ENCODE peak calls at places on chromosomes 7 and 10, in ten cellular contexts. H is cardiac fibroblast; E is KG1; K is GM12891; L is BJ; P is T-helper 9 cell; V is stimulated activated CD4-positive, alpha-beta T cell treated with anti-CD3 and anti-CD28 coated beads, Interleukin-4, amount 100 ng/mL, for 48 hours; G is right lobe of liver; X is M059J; A is OCI-LY7. S is an unnamed sample.

GRCh38 chr7:130922206-130923112 is 188.5 kb upstream of the KLF14 start:
- DNase-seq in H (no peak), E (no peak), K (no peak), L (no peak), P (no peak), V (no peak), G (no peak), X (no peak), A (no peak), S (no peak)

GRCh38 chr10:86203162-86203905 is 163.3 kb downstream of the GRID1 start:
- DNase-seq in H (peak), E (peak), K (no peak), L (no peak), P (no peak), V (peak), G (peak), X (peak), A (peak), S (no peak)

GRCh38 chr7:134547738-134548054 is 1.2 kb upstream of the AKR1B15 start:
- DNase-seq in H (peak), E (no peak), K (peak), L (no peak), P (peak), V (no peak), G (peak), X (peak), A (no peak), S (peak)

GRCh38 chr7:50690541-50691011 is 92.1 kb downstream of the GRB10 start:
- DNase-seq in H (peak), E (no peak), K (no peak), L (no peak), P (no peak), V (no peak), G (no peak), X (no peak), A (no peak), S (no peak)

GRCh38 chr7:38700111-38700510 is 68.9 kb upstream of the AMPH start:
- DNase-seq in H (peak), E (no peak), K (no peak), L (no peak), P (no peak), V (no peak), G (no peak), X (peak), A (no peak), S (no peak)

GRCh38 chr10:110392860-110393732 is 88.4 kb upstream of the SMNDC1 start:
- DNase-seq in H (peak), E (no peak), K (no peak), L (peak), P (no peak), V (no peak), G (peak), X (no peak), A (no peak), S (peak)

GRCh38 chr7:47803846-47804245 is 144.4 kb downstream of the PKD1L1 start:
- DNase-seq in H (no peak), E (no peak), K (no peak), L (no peak), P (no peak), V (no peak), G (no peak), X (no peak), A (no peak), S (no peak)

GRCh38 chr10:118832242-118832651 is 77.5 kb upstream of the CACUL1 start:
- DNase-seq in H (peak), E (no peak), K (no peak), L (no peak), P (no peak), V (no peak), G (peak), X (peak), A (no peak), S (no peak)

GRCh38 chr7:155296006-155296787 is 1.5 kb upstream of the INSIG1 start:
- DNase-seq in H (no peak), E (no peak), K (no peak), L (no peak), P (no peak), V (no peak), G (no peak), X (no peak), A (no peak), S (no peak)

GRCh38 chr10:129877773-129878371 is 86.2 kb downstream of the EBF3 start:
- DNase-seq in H (peak), E (no peak), K (no peak), L (no peak), P (peak), V (peak), G (no peak), X (peak), A (peak), S (no peak)

GRCh38 chr10:87578799-87579401 is 74.2 kb downstream of the MINPP1 start:
- DNase-seq in H (peak), E (no peak), K (no peak), L (no peak), P (no peak), V (no peak), G (no peak), X (peak), A (no peak), S (no peak)

GRCh38 chr10:73650537-73651331 is 5.1 kb downstream of the SYNPO2L start:
- DNase-seq in H (peak), E (no peak), K (no peak), L (peak), P (no peak), V (no peak), G (no peak), X (peak), A (no peak), S (no peak)